ENCODE peak calls at places on chromosomes 1 and 21, in nine cellular contexts. A is A549, C is tibial nerve, U is endothelial cell, J is lower leg skin, I is GM10248, Q is right lobe of liver, W is HFF-Myc, V is type B pancreatic cell. X is an unnamed sample.
A peak's percentile ranks its signal among the peaks of the same experiment; 100 is the strongest.

GRCh38 chr1:244022301-244022700 is 28.8 kb upstream of the ZBTB18 start:
- DNase-seq in Q (no peak), A (no peak), U (no peak), C (no peak), I (no peak), J (no peak), W (no peak), V (no peak), X (no peak)

GRCh38 chr1:10242811-10243210 is 32.4 kb downstream of the KIF1B start:
- DNase-seq in C (no peak), U (no peak), Q (no peak), A (no peak), J (no peak), W (no peak), V (no peak), I (no peak), X (no peak)

GRCh38 chr1:162252209-162252608 is 124.4 kb downstream of the SPATA46 start:
- DNase-seq in U (no peak), J (no peak), V (no peak), A (no peak), C (no peak), I (no peak), W (no peak), Q (no peak), X (no peak)

GRCh38 chr1:183244466-183244865 is 58.4 kb downstream of the LAMC2 start:
- DNase-seq in Q (no peak), A (no peak), U (no peak), I (no peak), J (peak; percentile 97), C (peak; percentile 92), W (no peak), V (no peak), X (no peak)

GRCh38 chr21:35861656-35862055 is 198.7 kb downstream of the SETD4 start:
- DNase-seq in U (no peak), A (no peak), C (no peak), V (no peak), W (peak; percentile 52), Q (no peak), J (no peak), I (no peak), X (no peak)

GRCh38 chr21:38319781-38320180 is 63.0 kb downstream of the KCNJ15 start:
- DNase-seq in A (no peak), I (no peak), V (no peak), J (no peak), U (no peak), W (no peak), Q (no peak), C (no peak), X (no peak)

GRCh38 chr1:38997034-38997900 is 6.2 kb downstream of the AKIRIN1 start:
- DNase-seq in V (no peak), A (no peak), W (no peak), Q (no peak), C (no peak), I (no peak), J (no peak), U (no peak), X (no peak)

GRCh38 chr21:20452935-20453334 is 545.3 kb upstream of the NCAM2 start:
- DNase-seq in J (no peak), U (no peak), I (no peak), C (no peak), Q (no peak), V (no peak), W (no peak), A (no peak), X (no peak)

GRCh38 chr1:17119744-17120482 is 662 bp upstream of the PADI2 start:
- DNase-seq in Q (no peak), V (no peak), J (no peak), C (no peak), A (no peak), W (no peak), I (peak; percentile 72), U (no peak), X (no peak)

GRCh38 chr21:42569732-42570301 is 56.2 kb downstream of the SLC37A1 start:
- DNase-seq in W (no peak), V (no peak), Q (peak; percentile 60), C (no peak), U (no peak), J (peak; percentile 58), I (no peak), A (no peak), X (no peak)

GRCh38 chr1:45205910-45206721 is at the start of gene ZSWIM5:
- DNase-seq in Q (peak; percentile 74), J (peak; percentile 88), I (peak; percentile 74), A (peak; percentile 38), W (no peak), C (peak; percentile 14), U (peak; percentile 71), V (peak; percentile 80), X (peak; percentile 34)

GRCh38 chr1:204408074-204408507 is 3.5 kb downstream of the PPP1R15B start:
- DNase-seq in J (peak; percentile 93), C (peak; percentile 73), V (no peak), A (no peak), W (no peak), U (no peak), I (no peak), Q (peak; percentile 69), X (no peak)

GRCh38 chr1:206674745-206675175 is 9.9 kb upstream of the MAPKAPK2 start:
- DNase-seq in A (peak; percentile 46), V (no peak), U (no peak), I (no peak), J (no peak), C (no peak), W (peak; percentile 91), Q (no peak), X (no peak)

DNA sequence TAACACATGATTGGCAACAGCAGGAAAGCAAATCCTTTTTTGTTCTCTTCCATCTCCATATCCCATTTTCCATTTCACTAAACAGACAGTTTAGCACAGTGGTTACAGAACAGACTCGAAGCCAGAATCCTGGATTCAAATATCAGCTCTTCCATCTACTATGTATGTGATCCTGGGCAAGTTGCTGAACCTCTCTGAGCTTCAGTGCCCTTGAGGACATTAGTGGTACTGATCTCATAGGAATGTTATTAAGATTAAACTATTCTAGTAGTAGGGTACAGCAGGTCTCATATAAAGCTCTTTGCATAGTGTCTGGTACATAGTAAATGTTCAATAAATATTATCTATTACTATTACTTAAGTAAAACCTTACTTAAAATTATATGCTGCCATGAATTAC is 13.8 kb upstream of the HHIPL2 start:
- DNase-seq in C (no peak), Q (no peak), W (no peak), I (no peak), U (no peak), J (no peak), V (no peak), A (no peak), X (no peak)
- TF ChIP-seq CTCF in C (no peak), Q (no peak), W (no peak), I (no peak), U (no peak), J (no peak), V (peak; percentile 55), A (no peak), X (no peak)

DNA sequence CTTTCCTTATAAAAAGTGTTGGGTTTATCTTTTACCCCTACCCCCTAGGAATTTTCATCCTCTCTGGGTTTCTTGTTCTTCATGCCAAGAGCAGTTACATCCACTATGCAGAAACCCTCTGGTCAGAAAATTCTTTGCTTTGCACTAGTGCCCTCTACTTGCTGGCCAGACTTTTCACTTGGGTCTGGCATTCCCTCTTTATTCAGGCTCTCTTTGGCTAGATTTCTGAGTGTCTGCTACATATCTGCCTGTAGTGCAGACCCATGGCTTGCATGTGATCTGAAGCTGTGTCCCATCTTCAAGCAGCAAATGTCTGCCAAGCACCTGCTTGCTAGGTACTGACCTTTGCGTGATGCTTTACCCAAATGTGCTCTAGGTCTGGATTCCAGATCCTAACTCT is 237.0 kb downstream of the GPATCH2 start:
- DNase-seq in Q (no peak), V (no peak), U (no peak), W (no peak), C (no peak), I (no peak), A (no peak), J (no peak), X (no peak)
- TF ChIP-seq CTCF in Q (peak; percentile 11), V (no peak), U (no peak), W (no peak), C (no peak), I (no peak), A (no peak), J (no peak), X (peak; percentile 37)

DNA sequence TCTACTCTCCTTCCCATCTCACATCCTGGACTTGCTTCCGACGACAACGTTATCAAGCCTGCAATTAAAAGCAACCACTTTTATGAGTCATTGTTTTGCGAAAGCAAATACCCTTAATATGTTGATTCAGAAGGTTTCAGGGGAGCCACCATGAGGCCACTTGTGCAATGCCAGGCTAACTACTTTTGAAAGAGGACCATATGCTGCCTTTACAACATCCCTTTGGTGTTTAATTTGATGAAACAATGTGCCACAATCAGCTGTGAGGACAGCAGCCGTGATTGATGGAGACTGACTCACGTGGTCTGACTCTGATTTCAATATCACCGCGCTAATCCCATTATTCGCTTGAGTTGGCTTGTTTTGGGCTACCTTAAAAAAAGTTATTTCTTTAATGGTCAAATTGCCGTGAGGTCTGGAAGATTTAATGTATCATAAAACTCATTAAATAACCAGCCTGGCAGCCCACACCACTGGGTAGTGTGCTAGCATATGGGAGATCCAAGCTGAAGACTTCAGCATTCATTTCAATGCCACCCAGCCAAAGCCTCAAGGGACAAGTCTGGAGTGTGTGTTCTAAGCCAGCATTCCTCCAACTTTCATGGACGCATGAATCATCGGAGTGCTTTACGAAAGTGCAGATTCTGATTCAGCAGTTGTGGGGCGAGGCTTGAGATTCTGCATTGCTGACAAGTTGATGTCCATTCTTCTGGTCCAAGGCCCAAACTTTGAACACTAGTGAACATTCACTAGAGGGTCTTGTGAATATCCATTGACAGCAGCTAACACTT is 73.3 kb upstream of the PAXBP1 start:
- DNase-seq in W (no peak), I (no peak), A (peak; percentile 11), C (no peak), U (no peak), Q (no peak), V (no peak), J (no peak), X (no peak)
- TF ChIP-seq CTCF in W (no peak), I (no peak), A (no peak), C (no peak), U (no peak), Q (no peak), V (no peak), J (no peak), X (no peak)

GRCh38 chr1:113219377-113219776 is 146.4 kb downstream of the LRIG2 start:
- DNase-seq in V (no peak), W (no peak), J (no peak), Q (no peak), U (peak; percentile 17), I (no peak), C (no peak), A (no peak), X (no peak)
- TF ChIP-seq CTCF in V (no peak), W (peak; percentile 31), J (no peak), Q (peak; percentile 28), U (no peak), I (no peak), C (no peak), A (no peak), X (peak; percentile 5)

X was measured in D721Med.